ENCODE peak calls at places on chromosomes 6 and 20, in five cellular contexts. U is mucosa of descending colon, E is iPS-NIHi11, F is NCI-H345, S is foreskin melanocyte. O is an unnamed sample.

GRCh38 chr20:3323398-3323797 is 84.1 kb downstream of the DNAAF9 start:
- DNase-seq in U (no peak), E (no peak), F (no peak), S (no peak), O (no peak)

GRCh38 chr6:8429821-8430220 is 5.5 kb downstream of the SLC35B3 start:
- DNase-seq in U (no peak), E (no peak), F (no peak), S (no peak), O (no peak)

GRCh38 chr6:138397128-138397814 is 6.8 kb upstream of the HEBP2 start:
- DNase-seq in U (no peak), E (no peak), F (no peak), S (no peak), O (no peak)

GRCh38 chr6:28895131-28895812 is 28.5 kb downstream of the TRIM27 start:
- DNase-seq in U (peak; percentile 90), E (peak; percentile 88), F (peak; percentile 98), S (peak; percentile 94), O (peak; percentile 96)

GRCh38 chr6:72424476-72424875 is 197.4 kb upstream of the KCNQ5 start:
- DNase-seq in U (no peak), E (no peak), F (no peak), S (peak; percentile 33), O (no peak)

GRCh38 chr6:132236281-132236680 is 165.0 kb downstream of the MOXD1 start:
- DNase-seq in U (no peak), E (no peak), F (no peak), S (no peak), O (no peak)

GRCh38 chr6:109852713-109853112 is 125.4 kb upstream of the GPR6 start:
- DNase-seq in U (no peak), E (no peak), F (no peak), S (no peak), O (no peak)

GRCh38 chr6:139378226-139378625 is 3.8 kb upstream of the CITED2 start:
- DNase-seq in U (no peak), E (no peak), F (no peak), S (no peak), O (no peak)

GRCh38 chr6:140178550-140179334 is 804.3 kb upstream of the CITED2 start:
- DNase-seq in U (no peak), E (no peak), F (no peak), S (no peak), O (no peak)

GRCh38 chr20:53819973-53820451 is 226.4 kb upstream of the ZNF217 start:
- DNase-seq in U (no peak), E (no peak), F (no peak), S (no peak), O (no peak)